ENCODE peak calls at places on chromosomes 2 and 18, in ten cellular contexts. J is endothelial cell; V is psoas muscle; P is CD8-positive, alpha-beta memory T cell; K is activated CD8-positive, alpha-beta T cell treated with anti-CD3 and anti-CD28 coated beads for 36 hours; Y is EH; M is fibroblast of lung; N is fibroblast of the conjunctiva; R is stimulated activated CD4-positive, alpha-beta T cell treated with anti-CD3 and anti-CD28 coated beads, Interleukin-1b, Interleukin-23, amount 100 ng/mL, for 24 hours; E is stimulated activated CD8-positive, alpha-beta memory T cell treated with anti-CD3 and anti-CD28 coated beads, Interleukin-4, amount 100 ng/mL, for 1 hour. G is an unnamed sample.

GRCh38 chr2:112318515-112318914 is 43.1 kb downstream of the ZC3H6 start:
- DNase-seq in J (no peak), V (no peak), P (no peak), K (no peak), Y (no peak), M (no peak), N (no peak), R (no peak), E (no peak), G (no peak)

GRCh38 chr18:49024808-49025361 is 74.1 kb upstream of the SMAD7 start:
- DNase-seq in J (no peak), V (no peak), P (no peak), K (no peak), Y (no peak), M (no peak), N (no peak), R (no peak), E (no peak), G (no peak)

GRCh38 chr2:23697256-23697655 is 229.7 kb downstream of the ATAD2B start:
- DNase-seq in J (no peak), V (no peak), P (no peak), K (no peak), Y (no peak), M (no peak), N (no peak), R (no peak), E (no peak), G (no peak)

GRCh38 chr2:98508690-98509054 is 64.0 kb downstream of the INPP4A start:
- DNase-seq in J (no peak), V (peak), P (peak), K (peak), Y (no peak), M (peak), N (no peak), R (peak), E (no peak), G (peak)

GRCh38 chr18:28816155-28816554 is 639.2 kb upstream of the CDH2 start:
- DNase-seq in J (no peak), V (no peak), P (no peak), K (no peak), Y (no peak), M (no peak), N (no peak), R (no peak), E (no peak), G (no peak)

GRCh38 chr18:61581578-61582204 is 248.5 kb downstream of the CDH20 start:
- DNase-seq in J (peak), V (peak), P (peak), K (peak), Y (peak), M (peak), N (no peak), R (peak), E (peak), G (peak)

GRCh38 chr18:9177047-9177446 is 40.5 kb downstream of the ANKRD12 start:
- DNase-seq in J (no peak), V (no peak), P (no peak), K (no peak), Y (no peak), M (no peak), N (no peak), R (no peak), E (no peak), G (no peak)

GRCh38 chr2:134586289-134586980 is 132.4 kb downstream of the TMEM163 start:
- DNase-seq in J (no peak), V (no peak), P (no peak), K (no peak), Y (no peak), M (no peak), N (no peak), R (no peak), E (no peak), G (no peak)

GRCh38 chr2:54471221-54471711 is 15.1 kb downstream of the SPTBN1 start:
- DNase-seq in J (no peak), V (no peak), P (no peak), K (no peak), Y (peak), M (peak), N (no peak), R (no peak), E (no peak), G (no peak)

GRCh38 chr2:70687461-70687795 is 80.6 kb downstream of the ADD2 start:
- DNase-seq in J (no peak), V (no peak), P (no peak), K (no peak), Y (no peak), M (no peak), N (no peak), R (no peak), E (no peak), G (no peak)

GRCh38 chr2:40103163-40103562 is 324.1 kb upstream of the THUMPD2 start:
- DNase-seq in J (no peak), V (no peak), P (no peak), K (no peak), Y (peak), M (peak), N (no peak), R (no peak), E (no peak), G (no peak)

GRCh38 chr2:44602446-44602845 is 240.7 kb downstream of the CAMKMT start:
- DNase-seq in J (no peak), V (no peak), P (no peak), K (no peak), Y (no peak), M (no peak), N (no peak), R (no peak), E (no peak), G (no peak)

GRCh38 chr18:63155169-63155852 is 164.3 kb downstream of the BCL2 start:
- DNase-seq in J (peak), V (peak), P (peak), K (peak), Y (no peak), M (no peak), N (no peak), R (peak), E (peak), G (peak)

GRCh38 chr2:109381327-109381820 is 232.4 kb downstream of the SEPTIN10 start:
- DNase-seq in J (no peak), V (no peak), P (no peak), K (no peak), Y (no peak), M (no peak), N (no peak), R (no peak), E (no peak), G (peak)

GRCh38 chr18:22558945-22559385 is 141.2 kb upstream of the CTAGE1 start:
- DNase-seq in J (peak), V (peak), P (no peak), K (no peak), Y (peak), M (peak), N (no peak), R (no peak), E (no peak), G (peak)

GRCh38 chr18:49725809-49726514 is 87.4 kb downstream of the ACAA2 start:
- DNase-seq in J (peak), V (peak), P (no peak), K (no peak), Y (peak), M (peak), N (peak), R (no peak), E (no peak), G (no peak)

GRCh38 chr2:105972226-105972625 is 221.9 kb downstream of the UXS1 start:
- DNase-seq in J (no peak), V (no peak), P (no peak), K (no peak), Y (no peak), M (no peak), N (no peak), R (no peak), E (no peak), G (no peak)

GRCh38 chr2:3256655-3257054 is 121.0 kb downstream of the EIPR1 start:
- DNase-seq in J (no peak), V (no peak), P (no peak), K (no peak), Y (no peak), M (no peak), N (no peak), R (no peak), E (no peak), G (no peak)

GRCh38 chr18:34639662-34640061 is 70.4 kb upstream of the DTNA start:
- DNase-seq in J (no peak), V (no peak), P (no peak), K (no peak), Y (no peak), M (no peak), N (no peak), R (no peak), E (no peak), G (no peak)

GRCh38 chr18:56748698-56749268 is 97.6 kb downstream of the WDR7 start:
- DNase-seq in J (peak), V (no peak), P (no peak), K (peak), Y (peak), M (peak), N (peak), R (no peak), E (no peak), G (no peak)

GRCh38 chr2:232493701-232494426 is 6.2 kb upstream of the ECEL1 start:
- DNase-seq in J (no peak), V (no peak), P (no peak), K (no peak), Y (no peak), M (no peak), N (no peak), R (no peak), E (no peak), G (peak)

GRCh38 chr2:64650257-64650656 is 3.5 kb downstream of the SERTAD2 start:
- DNase-seq in J (no peak), V (no peak), P (no peak), K (no peak), Y (no peak), M (no peak), N (no peak), R (no peak), E (no peak), G (no peak)

GRCh38 chr2:104786204-104786603 is 67.7 kb upstream of the POU3F3 start:
- DNase-seq in J (no peak), V (no peak), P (no peak), K (no peak), Y (no peak), M (no peak), N (no peak), R (no peak), E (no peak), G (no peak)

GRCh38 chr2:120764434-120764833 is 28.8 kb downstream of the GLI2 start:
- DNase-seq in J (no peak), V (no peak), P (no peak), K (no peak), Y (no peak), M (peak), N (no peak), R (no peak), E (no peak), G (no peak)

GRCh38 chr2:76120176-76120575 is 409.5 kb upstream of the GCFC2 start:
- DNase-seq in J (no peak), V (no peak), P (no peak), K (no peak), Y (no peak), M (no peak), N (no peak), R (no peak), E (no peak), G (no peak)

GRCh38 chr2:1664076-1664605 is 80.2 kb downstream of the PXDN start:
- DNase-seq in J (no peak), V (no peak), P (no peak), K (no peak), Y (no peak), M (no peak), N (no peak), R (no peak), E (no peak), G (no peak)

GRCh38 chr2:146879882-146880281 is 964.9 kb upstream of the ACVR2A start:
- DNase-seq in J (no peak), V (no peak), P (no peak), K (no peak), Y (no peak), M (no peak), N (no peak), R (no peak), E (no peak), G (no peak)

GRCh38 chr2:122219504-122219903 is 464.1 kb downstream of the TSN start:
- DNase-seq in J (no peak), V (no peak), P (no peak), K (no peak), Y (no peak), M (no peak), N (no peak), R (no peak), E (no peak), G (no peak)

GRCh38 chr2:64904405-64905329 is 84.5 kb upstream of the SLC1A4 start:
- DNase-seq in J (no peak), V (no peak), P (no peak), K (no peak), Y (no peak), M (no peak), N (no peak), R (no peak), E (no peak), G (peak)

G was measured in left lung.